ENCODE peak calls at places on chromosomes 12 and 14, in four cellular contexts. One of them, this sample, is unnamed.

GRCh38 chr12:12007001-12007712 is 63.6 kb upstream of the BCL2L14 start:
- DNase-seq in T-cell: no peak
- DNase-seq in uterus: no peak
- DNase-seq in LHCN-M2: peak; percentile 83
- DNase-seq in this sample: no peak

GRCh38 chr12:14611640-14612203 is 44.0 kb upstream of the PLBD1 start:
- DNase-seq in uterus: no peak
- DNase-seq in T-cell: no peak
- DNase-seq in LHCN-M2: no peak
- DNase-seq in this sample: no peak

GRCh38 chr12:50598321-50598862 is 93.6 kb downstream of the DIP2B start:
- DNase-seq in LHCN-M2: no peak
- DNase-seq in T-cell: no peak
- DNase-seq in uterus: no peak
- DNase-seq in this sample: no peak

GRCh38 chr12:75479963-75480461 is 543 bp upstream of the GLIPR1 start:
- DNase-seq in LHCN-M2: no peak
- DNase-seq in uterus: no peak
- DNase-seq in T-cell: no peak
- DNase-seq in this sample: no peak

GRCh38 chr14:68891851-68892660 is 87.0 kb downstream of the ACTN1 start:
- DNase-seq in uterus: peak; percentile 13
- DNase-seq in LHCN-M2: peak; percentile 79
- DNase-seq in T-cell: no peak
- DNase-seq in this sample: no peak

GRCh38 chr12:131883521-131883900 is 10.9 kb upstream of the ULK1 start:
- DNase-seq in LHCN-M2: no peak
- DNase-seq in uterus: no peak
- DNase-seq in T-cell: no peak
- DNase-seq in this sample: no peak

GRCh38 chr12:2333516-2333915 is 280.7 kb downstream of the CACNA1C start:
- DNase-seq in LHCN-M2: peak; percentile 59
- DNase-seq in T-cell: no peak
- DNase-seq in uterus: no peak
- DNase-seq in this sample: no peak

GRCh38 chr14:41606249-41607118 is at the start of gene LRFN5:
- DNase-seq in T-cell: no peak
- DNase-seq in uterus: peak; percentile 56
- DNase-seq in LHCN-M2: no peak
- DNase-seq in this sample: peak; percentile 60

GRCh38 chr14:52694761-52695480 is 437 bp downstream of the ERO1A start:
- DNase-seq in uterus: no peak
- DNase-seq in T-cell: peak; percentile 58
- DNase-seq in LHCN-M2: peak; percentile 48
- DNase-seq in this sample: peak; percentile 30

GRCh38 chr12:73383584-73384229 is 1111.5 kb downstream of the TRHDE start:
- DNase-seq in LHCN-M2: no peak
- DNase-seq in T-cell: no peak
- DNase-seq in uterus: no peak
- DNase-seq in this sample: no peak

GRCh38 chr14:101577221-101577909 is 16.1 kb downstream of the DIO3 start:
- DNase-seq in uterus: no peak
- DNase-seq in LHCN-M2: no peak
- DNase-seq in T-cell: no peak
- DNase-seq in this sample: no peak

GRCh38 chr12:99810718-99811593 is 163.4 kb downstream of the GARIN6 start:
- DNase-seq in T-cell: no peak
- DNase-seq in uterus: no peak
- DNase-seq in LHCN-M2: peak; percentile 20
- DNase-seq in this sample: no peak

GRCh38 chr12:69240625-69240984 is 1.2 kb downstream of the CPSF6 start:
- DNase-seq in uterus: no peak
- DNase-seq in LHCN-M2: no peak
- DNase-seq in T-cell: peak; percentile 38
- DNase-seq in this sample: no peak

GRCh38 chr12:123384318-123384993 is 524 bp downstream of the KMT5A start:
- DNase-seq in uterus: peak; percentile 32
- DNase-seq in T-cell: no peak
- DNase-seq in LHCN-M2: no peak
- DNase-seq in this sample: no peak

GRCh38 chr14:100871234-100872186 is 32.0 kb downstream of the RTL1 start:
- DNase-seq in LHCN-M2: peak; percentile 49
- DNase-seq in uterus: no peak
- DNase-seq in T-cell: no peak
- DNase-seq in this sample: no peak

GRCh38 chr14:85531594-85532391 is 1.8 kb downstream of the FLRT2 start:
- DNase-seq in T-cell: no peak
- DNase-seq in uterus: peak; percentile 53
- DNase-seq in LHCN-M2: peak; percentile 86
- DNase-seq in this sample: peak; percentile 63

GRCh38 chr12:16417058-16417457 is 69.6 kb downstream of the MGST1 start:
- DNase-seq in LHCN-M2: no peak
- DNase-seq in uterus: no peak
- DNase-seq in T-cell: no peak
- DNase-seq in this sample: no peak

GRCh38 chr12:95802482-95803264 is 12.1 kb upstream of the NTN4 start:
- DNase-seq in uterus: no peak
- DNase-seq in T-cell: no peak
- DNase-seq in LHCN-M2: peak; percentile 83
- DNase-seq in this sample: no peak

GRCh38 chr14:28635387-28635786 is 131.2 kb upstream of the FOXG1 start:
- DNase-seq in LHCN-M2: peak; percentile 60
- DNase-seq in uterus: no peak
- DNase-seq in T-cell: no peak
- DNase-seq in this sample: no peak

GRCh38 chr12:5044420-5045295 is 979 bp downstream of the KCNA5 start:
- DNase-seq in T-cell: no peak
- DNase-seq in LHCN-M2: no peak
- DNase-seq in uterus: no peak
- DNase-seq in this sample: no peak

GRCh38 chr14:55662757-55663156 is 82.8 kb downstream of the KTN1 start:
- DNase-seq in uterus: no peak
- DNase-seq in LHCN-M2: no peak
- DNase-seq in T-cell: no peak
- DNase-seq in this sample: no peak

GRCh38 chr12:6792522-6793201 is 3.3 kb downstream of the CD4 start:
- DNase-seq in T-cell: peak; percentile 65
- DNase-seq in uterus: no peak
- DNase-seq in LHCN-M2: no peak
- DNase-seq in this sample: peak; percentile 42

GRCh38 chr12:84804691-84805473 is 107.7 kb downstream of the SLC6A15 start:
- DNase-seq in T-cell: no peak
- DNase-seq in uterus: no peak
- DNase-seq in LHCN-M2: no peak
- DNase-seq in this sample: no peak

GRCh38 chr14:73741386-73741875 is 27.2 kb upstream of the PNMA1 start:
- DNase-seq in uterus: peak; percentile 66
- DNase-seq in LHCN-M2: peak; percentile 73
- DNase-seq in T-cell: peak; percentile 52
- DNase-seq in this sample: peak; percentile 86

GRCh38 chr12:131335456-131335855 is 375.4 kb upstream of the SFSWAP start:
- DNase-seq in LHCN-M2: no peak
- DNase-seq in T-cell: no peak
- DNase-seq in uterus: no peak
- DNase-seq in this sample: no peak

GRCh38 chr12:45893240-45893639 is 97.1 kb downstream of the SCAF11 start:
- DNase-seq in uterus: no peak
- DNase-seq in T-cell: no peak
- DNase-seq in LHCN-M2: peak; percentile 44
- DNase-seq in this sample: no peak

GRCh38 chr12:124713436-124714082 is 146.1 kb upstream of the NCOR2 start:
- DNase-seq in LHCN-M2: no peak
- DNase-seq in T-cell: peak; percentile 27
- DNase-seq in uterus: no peak
- DNase-seq in this sample: peak; percentile 45

This sample was measured in heart left ventricle.